ENCODE peak calls at places on chromosomes 6 and 20, in five cellular contexts. V is WTC11, G is SJSA1, C is T-helper 17 cell, F is progenitor cell of endocrine pancreas. S is an unnamed sample.

GRCh38 chr20:10419550-10420133 is 14.4 kb downstream of the MKKS start:
- DNase-seq in V (no peak), G (no peak), C (no peak), F (no peak), S (no peak)

GRCh38 chr20:63941282-63942060 is 14.7 kb downstream of the UCKL1 start:
- DNase-seq in V (peak), G (no peak), C (peak), F (no peak), S (no peak)

GRCh38 chr6:146851837-146852236 is 253.1 kb downstream of the ADGB start:
- DNase-seq in V (no peak), G (no peak), C (no peak), F (no peak), S (no peak)

GRCh38 chr20:60589624-60590023 is 631.4 kb downstream of the CDH26 start:
- DNase-seq in V (peak), G (no peak), C (no peak), F (peak), S (no peak)

GRCh38 chr20:52083627-52084232 is 107.8 kb downstream of the ZFP64 start:
- DNase-seq in V (peak), G (peak), C (no peak), F (peak), S (no peak)

GRCh38 chr20:41714030-41714429 is 95.9 kb upstream of the CHD6 start:
- DNase-seq in V (no peak), G (no peak), C (no peak), F (no peak), S (no peak)

GRCh38 chr20:51386586-51386985 is 155.9 kb downstream of the NFATC2 start:
- DNase-seq in V (no peak), G (no peak), C (no peak), F (no peak), S (no peak)

GRCh38 chr20:46640536-46641311 is 10.5 kb downstream of the SLC13A3 start:
- DNase-seq in V (no peak), G (no peak), C (no peak), F (no peak), S (peak)

GRCh38 chr6:20846602-20847028 is 312.4 kb downstream of the CDKAL1 start:
- DNase-seq in V (no peak), G (no peak), C (no peak), F (no peak), S (no peak)

GRCh38 chr20:41447026-41447425 is 80.4 kb upstream of the EMILIN3 start:
- DNase-seq in V (no peak), G (no peak), C (no peak), F (no peak), S (no peak)

GRCh38 chr20:5127204-5127858 is 523 bp downstream of the CDS2 start:
- DNase-seq in V (peak), G (no peak), C (peak), F (no peak), S (no peak)

GRCh38 chr20:48294196-48294595 is 508.9 kb upstream of the SULF2 start:
- DNase-seq in V (no peak), G (peak), C (no peak), F (no peak), S (no peak)

GRCh38 chr6:163878656-163879055 is 464.1 kb downstream of the QKI start:
- DNase-seq in V (no peak), G (no peak), C (no peak), F (no peak), S (no peak)

GRCh38 chr6:98669371-98669770 is 165.0 kb upstream of the POU3F2 start:
- DNase-seq in V (no peak), G (no peak), C (no peak), F (no peak), S (no peak)